ENCODE peak calls at places on chromosomes 12 and 14, in eight cellular contexts. D, G, N, S, K, C, M and A are unnamed samples.

GRCh38 chr12:57377103-57377840 is 53.6 kb downstream of the R3HDM2 start:
- DNase-seq in D (no peak), G (no peak), N (no peak), S (no peak), K (no peak), C (no peak), M (no peak), A (peak)

GRCh38 chr12:32558941-32559340 is 120.2 kb upstream of the DNM1L start:
- DNase-seq in D (peak), G (no peak), N (no peak), S (no peak), K (no peak), C (no peak), M (peak), A (peak)

GRCh38 chr12:121388421-121388981 is 11.4 kb upstream of the RNF34 start:
- DNase-seq in D (no peak), G (no peak), N (no peak), S (no peak), K (no peak), C (no peak), M (peak), A (peak)

GRCh38 chr12:75591628-75592027 is 80.2 kb upstream of the KRR1 start:
- DNase-seq in D (no peak), G (no peak), N (no peak), S (no peak), K (no peak), C (no peak), M (peak), A (peak)

GRCh38 chr14:49959822-49960408 is 67.0 kb downstream of the ARF6 start:
- DNase-seq in D (peak), G (no peak), N (no peak), S (peak), K (peak), C (no peak), M (no peak), A (no peak)

GRCh38 chr12:98939350-98939749 is 294.3 kb downstream of the APAF1 start:
- DNase-seq in D (no peak), G (no peak), N (no peak), S (peak), K (no peak), C (no peak), M (peak), A (peak)

GRCh38 chr14:95265106-95266094 is 54.3 kb downstream of the CLMN start:
- DNase-seq in D (peak), G (no peak), N (no peak), S (no peak), K (no peak), C (no peak), M (peak), A (peak)

GRCh38 chr12:100845095-100845494 is 50.5 kb downstream of the ANO4 start:
- DNase-seq in D (no peak), G (no peak), N (no peak), S (no peak), K (no peak), C (no peak), M (no peak), A (no peak)

GRCh38 chr14:43803076-43803689 is 703.9 kb downstream of the FSCB start:
- DNase-seq in D (no peak), G (no peak), N (no peak), S (no peak), K (no peak), C (no peak), M (no peak), A (no peak)

GRCh38 chr12:70785896-70786295 is 134.6 kb downstream of the PTPRR start:
- DNase-seq in D (no peak), G (no peak), N (no peak), S (no peak), K (no peak), C (no peak), M (no peak), A (no peak)

GRCh38 chr12:93497456-93497855 is 30.1 kb downstream of the MRPL42 start:
- DNase-seq in D (no peak), G (no peak), N (no peak), S (no peak), K (no peak), C (no peak), M (no peak), A (no peak)

GRCh38 chr12:3759878-3760277 is 7.0 kb upstream of the CRACR2A start:
- DNase-seq in D (no peak), G (no peak), N (no peak), S (no peak), K (no peak), C (no peak), M (no peak), A (no peak)

GRCh38 chr14:67668559-67668958 is 5.9 kb downstream of the VTI1B start:
- DNase-seq in D (no peak), G (no peak), N (no peak), S (no peak), K (no peak), C (no peak), M (no peak), A (no peak)

GRCh38 chr14:49783394-49784010 is 15.5 kb downstream of the KLHDC2 start:
- DNase-seq in D (no peak), G (no peak), N (no peak), S (no peak), K (no peak), C (no peak), M (no peak), A (no peak)

GRCh38 chr12:122730215-122731014 is at the start of gene HCAR1:
- DNase-seq in D (no peak), G (no peak), N (no peak), S (no peak), K (no peak), C (no peak), M (no peak), A (peak)

GRCh38 chr14:99841436-99842071 is 48.3 kb downstream of the EML1 start:
- DNase-seq in D (no peak), G (no peak), N (no peak), S (no peak), K (no peak), C (no peak), M (no peak), A (no peak)

GRCh38 chr12:132904718-132905328 is 17.4 kb upstream of the CHFR start:
- DNase-seq in D (peak), G (peak), N (peak), S (peak), K (peak), C (no peak), M (no peak), A (no peak)

GRCh38 chr12:117994551-117995438 is 21.7 kb upstream of the RFC5 start:
- DNase-seq in D (no peak), G (no peak), N (no peak), S (no peak), K (no peak), C (no peak), M (no peak), A (no peak)

GRCh38 chr12:5665615-5666014 is 233.7 kb downstream of the NTF3 start:
- DNase-seq in D (no peak), G (no peak), N (no peak), S (no peak), K (no peak), C (no peak), M (peak), A (no peak)

GRCh38 chr12:71704920-71705319 is 19.0 kb downstream of the TMEM19 start:
- DNase-seq in D (no peak), G (no peak), N (no peak), S (no peak), K (no peak), C (no peak), M (no peak), A (no peak)

GRCh38 chr12:55908726-55909512 is 18.8 kb downstream of the PYM1 start:
- DNase-seq in D (no peak), G (no peak), N (no peak), S (no peak), K (no peak), C (no peak), M (peak), A (peak)

GRCh38 chr14:68547305-68548193 is 245.3 kb downstream of the ZFP36L1 start:
- DNase-seq in D (no peak), G (no peak), N (no peak), S (no peak), K (no peak), C (no peak), M (peak), A (peak)

GRCh38 chr14:54805521-54806322 is 96.9 kb downstream of the GCH1 start:
- DNase-seq in D (peak), G (peak), N (peak), S (peak), K (peak), C (no peak), M (peak), A (peak)

GRCh38 chr14:61992139-61992538 is 229.9 kb downstream of the SNAPC1 start:
- DNase-seq in D (no peak), G (no peak), N (no peak), S (no peak), K (peak), C (no peak), M (no peak), A (no peak)

GRCh38 chr12:42588308-42588836 is 1.2 kb downstream of the PRICKLE1 start:
- DNase-seq in D (no peak), G (peak), N (no peak), S (peak), K (no peak), C (no peak), M (peak), A (peak)

GRCh38 chr12:110564471-110564991 is 18.6 kb downstream of the PPTC7 start:
- DNase-seq in D (no peak), G (no peak), N (no peak), S (no peak), K (no peak), C (no peak), M (no peak), A (no peak)

GRCh38 chr14:61609143-61609851 is 86.0 kb upstream of the HIF1A start:
- DNase-seq in D (no peak), G (peak), N (no peak), S (no peak), K (no peak), C (no peak), M (peak), A (no peak)

GRCh38 chr12:26632746-26633145 is 200.2 kb downstream of the ITPR2 start:
- DNase-seq in D (no peak), G (no peak), N (no peak), S (no peak), K (no peak), C (no peak), M (no peak), A (no peak)

GRCh38 chr12:115223322-115223721 is 539.3 kb upstream of the TBX3 start:
- DNase-seq in D (no peak), G (no peak), N (no peak), S (no peak), K (no peak), C (no peak), M (peak), A (peak)

GRCh38 chr12:54227376-54227775 is 38.6 kb upstream of the SMUG1 start:
- DNase-seq in D (no peak), G (no peak), N (no peak), S (no peak), K (no peak), C (no peak), M (no peak), A (no peak)

GRCh38 chr12:76043377-76043776 is 11.8 kb upstream of the PHLDA1 start:
- DNase-seq in D (no peak), G (no peak), N (no peak), S (no peak), K (no peak), C (no peak), M (no peak), A (no peak)

GRCh38 chr14:61512508-61512907 is 182.8 kb upstream of the HIF1A start:
- DNase-seq in D (no peak), G (no peak), N (no peak), S (no peak), K (no peak), C (no peak), M (peak), A (peak)